ENCODE peak calls at places on chromosomes 5 and 9, in four cellular contexts. K is kidney; B is WERI-Rb-1; Y is CD8-positive, alpha-beta memory T cell. W is an unnamed sample.

GRCh38 chr5:121962347-121962670 is 534 bp downstream of the SRFBP1 start:
- DNase-seq in K (no peak), B (no peak), Y (no peak), W (peak)

GRCh38 chr5:38715671-38716070 is 130.1 kb upstream of the OSMR start:
- DNase-seq in K (no peak), B (no peak), Y (no peak), W (no peak)

GRCh38 chr5:134328619-134329018 is 38.4 kb downstream of the CDKL3 start:
- DNase-seq in K (no peak), B (no peak), Y (no peak), W (no peak)

GRCh38 chr9:109002141-109002540 is 11.2 kb downstream of the CTNNAL1 start:
- DNase-seq in K (no peak), B (no peak), Y (no peak), W (no peak)

GRCh38 chr5:35416217-35416988 is 186.1 kb upstream of the PRLR start:
- DNase-seq in K (no peak), B (no peak), Y (no peak), W (no peak)

GRCh38 chr5:103259705-103260355 is 1.3 kb downstream of the MACIR start:
- DNase-seq in K (no peak), B (no peak), Y (no peak), W (no peak)

GRCh38 chr9:96382175-96382574 is 1.3 kb downstream of the SLC35D2 start:
- DNase-seq in K (no peak), B (no peak), Y (no peak), W (no peak)

GRCh38 chr9:73162987-73163763 is 11.5 kb downstream of the ANXA1 start:
- DNase-seq in K (no peak), B (no peak), Y (no peak), W (no peak)

GRCh38 chr5:44845777-44846176 is 37.0 kb downstream of the MRPS30 start:
- DNase-seq in K (no peak), B (no peak), Y (no peak), W (no peak)

GRCh38 chr9:16637218-16637617 is 233.3 kb downstream of the BNC2 start:
- DNase-seq in K (no peak), B (no peak), Y (no peak), W (no peak)

GRCh38 chr5:92801921-92802320 is 779.1 kb downstream of the NR2F1-AS1 start:
- DNase-seq in K (no peak), B (no peak), Y (no peak), W (no peak)

GRCh38 chr5:149141957-149142851 is 911 bp downstream of the ABLIM3 start:
- DNase-seq in K (no peak), B (no peak), Y (no peak), W (peak)

GRCh38 chr9:134632329-134632728 is 9.3 kb upstream of the COL5A1 start:
- DNase-seq in K (no peak), B (no peak), Y (peak), W (peak)

GRCh38 chr9:89879711-89880110 is 274.9 kb downstream of the GADD45G start:
- DNase-seq in K (no peak), B (no peak), Y (no peak), W (no peak)

GRCh38 chr5:80239680-80240367 is 16.0 kb downstream of the SERINC5 start:
- DNase-seq in K (no peak), B (no peak), Y (no peak), W (no peak)

GRCh38 chr9:124812401-124813016 is 35.6 kb downstream of the OLFML2A start:
- DNase-seq in K (peak), B (peak), Y (no peak), W (peak)

GRCh38 chr5:157241483-157241882 is 24.4 kb upstream of the CYFIP2 start:
- DNase-seq in K (no peak), B (no peak), Y (no peak), W (no peak)

GRCh38 chr5:38718874-38719391 is 126.9 kb upstream of the OSMR start:
- DNase-seq in K (no peak), B (peak), Y (no peak), W (peak)

GRCh38 chr5:10974850-10975249 is 213.8 kb upstream of the DAP start:
- DNase-seq in K (no peak), B (no peak), Y (no peak), W (no peak)

GRCh38 chr5:59547731-59548130 is 345.8 kb downstream of the PDE4D start:
- DNase-seq in K (no peak), B (no peak), Y (no peak), W (no peak)

GRCh38 chr5:157387683-157388093 is 72.3 kb upstream of the NIPAL4 start:
- DNase-seq in K (no peak), B (no peak), Y (no peak), W (peak)

GRCh38 chr5:58764199-58764598 is 181.3 kb downstream of the RAB3C start:
- DNase-seq in K (no peak), B (no peak), Y (no peak), W (no peak)

GRCh38 chr9:130555968-130556367 is 23.4 kb upstream of the FUBP3 start:
- DNase-seq in K (no peak), B (no peak), Y (no peak), W (no peak)

GRCh38 chr9:134306583-134307222 is 19.6 kb upstream of the RXRA start:
- DNase-seq in K (peak), B (no peak), Y (no peak), W (no peak)

GRCh38 chr5:141507387-141508091 is 18.7 kb downstream of the PCDHGC5 start:
- DNase-seq in K (peak), B (no peak), Y (no peak), W (peak)

GRCh38 chr5:67135381-67135780 is 61.2 kb downstream of the CD180 start:
- DNase-seq in K (no peak), B (no peak), Y (no peak), W (no peak)

GRCh38 chr5:114857951-114858401 is 311.7 kb downstream of the TRIM36 start:
- DNase-seq in K (peak), B (no peak), Y (no peak), W (peak)

GRCh38 chr5:135834639-135835529 is at the start of gene SLC25A48:
- DNase-seq in K (peak), B (peak), Y (no peak), W (no peak)

GRCh38 chr9:5122542-5122941 is 62.9 kb downstream of the INSL6 start:
- DNase-seq in K (no peak), B (no peak), Y (no peak), W (no peak)

GRCh38 chr5:72244862-72245371 is 75.1 kb downstream of the MRPS27 start:
- DNase-seq in K (no peak), B (peak), Y (no peak), W (no peak)

GRCh38 chr5:95760291-95761191 is 29.4 kb downstream of the RHOBTB3 start:
- DNase-seq in K (no peak), B (no peak), Y (no peak), W (peak)

GRCh38 chr9:117451336-117451735 is 36.5 kb upstream of the ASTN2 start:
- DNase-seq in K (no peak), B (no peak), Y (no peak), W (no peak)

GRCh38 chr9:13857521-13857920 is 456.4 kb downstream of the NFIB start:
- DNase-seq in K (no peak), B (no peak), Y (no peak), W (no peak)

DNA sequence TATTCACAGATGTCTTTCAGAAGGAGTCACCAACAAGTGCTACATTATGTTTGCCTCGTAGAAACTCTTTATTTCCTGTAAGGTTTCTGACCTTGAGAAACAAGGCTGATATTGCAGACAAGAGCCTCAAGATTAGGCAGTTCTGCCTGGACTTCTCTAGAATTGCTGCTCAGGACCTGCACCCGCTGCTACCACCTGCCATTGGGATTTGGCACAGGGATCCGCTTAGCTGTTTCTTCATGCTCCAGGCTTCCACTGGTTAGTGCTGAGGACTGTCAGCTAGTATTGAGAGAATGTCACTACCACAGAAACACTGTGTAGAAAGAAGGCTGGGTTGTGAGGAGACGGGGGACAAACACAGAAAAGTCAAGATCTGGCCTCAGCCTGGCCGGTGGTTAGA is 247.9 kb upstream of the RFX3 start:
- DNase-seq in K (no peak), B (no peak), Y (no peak), W (no peak)
- H3K27ac ChIP-seq in K (no peak), B (no peak), Y (no peak), W (no peak)

DNA sequence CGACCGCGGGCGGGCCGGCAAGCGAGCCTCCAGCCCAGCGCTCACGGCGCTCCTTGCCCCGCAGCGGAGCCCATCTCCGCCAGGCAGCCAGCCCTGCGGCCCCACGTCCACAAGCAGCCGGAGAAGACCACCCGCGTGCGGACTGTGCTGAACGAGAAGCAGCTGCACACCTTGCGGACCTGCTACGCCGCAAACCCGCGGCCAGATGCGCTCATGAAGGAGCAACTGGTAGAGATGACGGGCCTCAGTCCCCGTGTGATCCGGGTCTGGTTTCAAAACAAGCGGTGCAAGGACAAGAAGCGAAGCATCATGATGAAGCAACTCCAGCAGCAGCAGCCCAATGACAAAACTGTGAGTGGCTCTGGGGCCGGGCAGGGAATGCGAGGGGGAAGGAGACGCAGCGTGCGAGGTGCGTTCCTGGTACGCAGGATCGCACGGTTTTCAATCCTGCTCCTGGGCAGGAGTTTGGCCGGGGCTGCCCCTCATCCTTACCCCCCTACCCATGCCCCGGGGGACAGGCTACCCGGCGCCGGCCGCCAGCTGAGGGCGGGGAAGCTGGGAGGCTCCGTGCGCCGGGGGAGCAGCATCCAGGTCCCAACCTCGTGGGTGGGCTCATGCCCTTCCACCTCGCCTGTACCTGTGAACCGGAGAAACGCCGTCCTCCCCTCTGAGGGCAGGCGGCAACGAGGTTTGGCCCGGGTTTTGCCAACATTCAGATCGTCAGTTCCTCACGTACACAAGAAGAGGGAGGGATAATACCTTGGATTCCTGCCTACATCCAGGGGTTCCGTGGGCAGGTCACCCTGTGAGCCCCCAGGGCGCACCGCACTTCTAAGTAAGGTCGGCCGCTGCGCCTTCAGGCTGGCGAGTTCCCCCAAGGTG is 6.6 kb downstream of the ISL1 start:
- DNase-seq in K (peak), B (no peak), Y (no peak), W (no peak)
- H3K4me3 ChIP-seq in K (peak), B (no peak), Y (no peak), W (no peak)

GRCh38 chr9:113186241-113186755 is 34.8 kb downstream of the FKBP15 start:
- DNase-seq in K (no peak), B (no peak), Y (no peak), W (peak)

GRCh38 chr9:113185271-113185670 is 34.5 kb downstream of the SLC31A2 start:
- DNase-seq in K (no peak), B (no peak), Y (no peak), W (no peak)

GRCh38 chr9:113184089-113184488 is 33.3 kb downstream of the SLC31A2 start:
- DNase-seq in K (no peak), B (no peak), Y (no peak), W (no peak)

GRCh38 chr9:113184509-113184908 is 33.7 kb downstream of the SLC31A2 start:
- DNase-seq in K (no peak), B (no peak), Y (no peak), W (no peak)

GRCh38 chr9:113187935-113188595 is 33.0 kb downstream of the FKBP15 start:
- DNase-seq in K (peak), B (no peak), Y (no peak), W (peak)
- H3K27ac ChIP-seq in K (no peak), B (no peak), Y (no peak), W (peak)

DNA sequence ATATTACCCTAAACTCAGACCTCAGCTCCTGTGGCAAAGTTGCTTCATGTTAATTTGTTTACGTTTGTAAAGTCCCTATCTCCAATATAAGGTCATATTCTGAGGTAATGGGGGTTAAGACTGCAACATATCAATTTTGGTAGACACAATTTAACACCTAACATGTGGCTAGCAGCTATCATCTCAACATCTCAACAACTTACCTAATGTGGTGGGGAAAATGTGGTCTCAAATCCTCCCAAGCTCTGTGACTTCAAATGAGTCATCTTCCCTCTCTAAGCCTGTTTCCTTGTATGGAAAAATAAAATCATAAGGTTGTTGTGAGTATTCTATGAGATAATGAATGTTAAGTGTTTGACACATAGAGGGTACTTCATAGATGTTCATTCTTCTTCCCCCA is 443.3 kb downstream of the CDK5RAP2 start:
- DNase-seq in K (no peak), B (no peak), Y (no peak), W (no peak)
- H3K4me3 ChIP-seq in K (no peak), B (no peak), Y (no peak), W (no peak)

DNA sequence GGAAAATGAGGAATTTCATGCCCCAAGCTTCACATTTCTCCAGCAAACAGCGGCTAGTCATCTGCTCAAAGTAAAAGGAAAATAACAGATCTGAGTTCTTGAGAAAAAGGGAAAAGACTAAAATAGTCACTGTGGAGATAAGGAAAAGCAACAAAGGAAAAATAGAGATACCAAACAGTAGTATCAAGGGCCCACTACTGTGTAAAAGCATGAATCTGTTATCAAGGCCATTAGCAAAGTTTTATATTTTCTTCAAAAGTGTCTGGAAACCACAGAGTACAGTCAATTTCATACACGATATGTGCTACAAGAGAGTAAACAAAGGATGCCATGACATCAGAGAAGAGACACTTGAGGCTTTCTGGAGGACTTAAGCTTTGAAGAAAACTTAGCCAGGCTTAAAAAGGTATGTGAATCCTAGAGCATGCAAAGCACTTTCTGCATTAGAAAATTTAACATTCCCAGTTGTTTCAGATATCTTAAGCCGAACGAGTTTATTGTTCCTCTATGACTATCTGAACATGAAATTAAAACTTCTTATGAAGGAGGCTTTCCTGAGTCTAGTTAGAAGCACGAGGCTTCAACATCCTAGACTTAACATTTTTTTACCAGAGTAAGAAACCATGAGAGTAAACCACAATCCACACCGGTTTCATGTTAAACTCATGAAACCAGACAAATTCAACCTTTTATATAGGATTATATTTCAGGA is 1.2 kb downstream of the TTC33 start:
- DNase-seq in K (no peak), B (no peak), Y (no peak), W (peak)
- H3K27ac ChIP-seq in K (no peak), B (no peak), Y (peak), W (peak)

GRCh38 chr5:119342414-119342813 is 13.4 kb upstream of the TNFAIP8 start:
- DNase-seq in K (no peak), B (no peak), Y (no peak), W (no peak)
- H3K4me3 ChIP-seq in K (no peak), B (no peak), Y (peak), W (no peak)